ENCODE peak calls at places on chromosomes 1 and 21, in seven cellular contexts. L is heart right ventricle; B is CD4-positive, alpha-beta memory T cell; X is thoracic aorta; Q is A549; K is aorta; C is CD8-positive, alpha-beta T cell. U is an unnamed sample.

GRCh38 chr21:44571844-44572782 is 1.4 kb upstream of the KRTAP10-4 start:
- DNase-seq in L (no peak), B (no peak), X (no peak), Q (no peak), K (peak; percentile 65), C (no peak), U (no peak)

GRCh38 chr1:6523566-6523965 is 30.7 kb downstream of the NOL9 start:
- DNase-seq in L (no peak), B (no peak), X (no peak), Q (peak; percentile 48), K (peak; percentile 37), C (no peak), U (no peak)

GRCh38 chr21:46168238-46168637 is 12.9 kb upstream of the FTCD start:
- DNase-seq in L (no peak), B (no peak), X (no peak), Q (no peak), K (peak; percentile 71), C (no peak), U (no peak)

GRCh38 chr21:28587748-28588147 is 404.9 kb downstream of the LTN1 start:
- DNase-seq in L (no peak), B (no peak), X (no peak), Q (no peak), K (no peak), C (no peak), U (no peak)

GRCh38 chr1:167120899-167121298 is 27.0 kb downstream of the STYXL2 start:
- DNase-seq in L (no peak), B (peak; percentile 22), X (no peak), Q (no peak), K (no peak), C (peak; percentile 31), U (no peak)

GRCh38 chr1:10631811-10632481 is 157.2 kb downstream of the PEX14 start:
- DNase-seq in L (no peak), B (no peak), X (no peak), Q (no peak), K (peak; percentile 77), C (no peak), U (no peak)

GRCh38 chr1:1344672-1345361 is 4.4 kb downstream of the DVL1 start:
- DNase-seq in L (no peak), B (no peak), X (no peak), Q (peak; percentile 83), K (no peak), C (no peak), U (no peak)

GRCh38 chr21:38661296-38662223 is 144.2 kb upstream of the ETS2 start:
- DNase-seq in L (peak; percentile 14), B (no peak), X (no peak), Q (peak; percentile 4), K (peak; percentile 87), C (no peak), U (no peak)

GRCh38 chr1:39189592-39190041 is 14.9 kb upstream of the MACF1 start:
- DNase-seq in L (no peak), B (no peak), X (no peak), Q (no peak), K (no peak), C (no peak), U (no peak)

GRCh38 chr1:165907256-165907857 is 79.9 kb downstream of the UCK2 start:
- DNase-seq in L (no peak), B (no peak), X (no peak), Q (no peak), K (no peak), C (no peak), U (no peak)

GRCh38 chr1:248807067-248807737 is 18.5 kb downstream of the SH3BP5L start:
- DNase-seq in L (peak; percentile 44), B (peak; percentile 35), X (no peak), Q (peak; percentile 55), K (no peak), C (peak; percentile 48), U (no peak)

GRCh38 chr1:206891412-206891811 is 5.8 kb upstream of the IL24 start:
- DNase-seq in L (no peak), B (no peak), X (no peak), Q (no peak), K (no peak), C (no peak), U (no peak)

GRCh38 chr1:199784127-199784526 is 243.4 kb upstream of the NR5A2 start:
- DNase-seq in L (no peak), B (no peak), X (no peak), Q (peak; percentile 37), K (no peak), C (no peak), U (no peak)

GRCh38 chr1:31371560-31371959 is 1.3 kb downstream of the FABP3 start:
- DNase-seq in L (peak; percentile 38), B (no peak), X (no peak), Q (no peak), K (no peak), C (no peak), U (no peak)

GRCh38 chr1:160114085-160114484 is 1.5 kb upstream of the ATP1A2 start:
- DNase-seq in L (peak; percentile 59), B (no peak), X (no peak), Q (no peak), K (no peak), C (no peak), U (no peak)

GRCh38 chr21:36788116-36788515 is 89.2 kb downstream of the SIM2 start:
- DNase-seq in L (no peak), B (no peak), X (no peak), Q (peak; percentile 61), K (no peak), C (no peak), U (no peak)

GRCh38 chr1:85091647-85092295 is 43.5 kb upstream of the MCOLN3 start:
- DNase-seq in L (no peak), B (no peak), X (no peak), Q (no peak), K (no peak), C (no peak), U (no peak)

GRCh38 chr1:196400478-196401453 is 207.5 kb downstream of the KCNT2 start:
- DNase-seq in L (peak; percentile 58), B (no peak), X (no peak), Q (no peak), K (no peak), C (no peak), U (no peak)

GRCh38 chr1:7299994-7300393 is 471.1 kb upstream of the VAMP3 start:
- DNase-seq in L (no peak), B (no peak), X (no peak), Q (peak; percentile 49), K (no peak), C (no peak), U (no peak)

GRCh38 chr1:38105267-38105666 is 58.7 kb upstream of the POU3F1 start:
- DNase-seq in L (no peak), B (no peak), X (no peak), Q (no peak), K (no peak), C (no peak), U (no peak)

GRCh38 chr1:63877816-63878215 is 104.0 kb downstream of the ROR1 start:
- DNase-seq in L (no peak), B (no peak), X (no peak), Q (no peak), K (no peak), C (no peak), U (no peak)

GRCh38 chr21:27190601-27191000 is 223.7 kb upstream of the ADAMTS5 start:
- DNase-seq in L (no peak), B (no peak), X (no peak), Q (no peak), K (no peak), C (no peak), U (no peak)

GRCh38 chr1:156104065-156104810 is 10.3 kb upstream of the LMNA start:
- DNase-seq in L (peak; percentile 88), B (peak; percentile 82), X (no peak), Q (peak; percentile 85), K (peak; percentile 94), C (no peak), U (no peak)
- H3K4me1 ChIP-seq in L (peaks cover 71% of the 10 kb centered on the region), B (peaks cover 55% of the 10 kb centered on the region), X (peaks cover 65% of the 10 kb centered on the region), Q (peaks cover 92% of the 10 kb centered on the region), K (no peaks in the 10 kb centered on the region), C (peaks cover 28% of the 10 kb centered on the region), U (peaks cover 99% of the 10 kb centered on the region)

DNA sequence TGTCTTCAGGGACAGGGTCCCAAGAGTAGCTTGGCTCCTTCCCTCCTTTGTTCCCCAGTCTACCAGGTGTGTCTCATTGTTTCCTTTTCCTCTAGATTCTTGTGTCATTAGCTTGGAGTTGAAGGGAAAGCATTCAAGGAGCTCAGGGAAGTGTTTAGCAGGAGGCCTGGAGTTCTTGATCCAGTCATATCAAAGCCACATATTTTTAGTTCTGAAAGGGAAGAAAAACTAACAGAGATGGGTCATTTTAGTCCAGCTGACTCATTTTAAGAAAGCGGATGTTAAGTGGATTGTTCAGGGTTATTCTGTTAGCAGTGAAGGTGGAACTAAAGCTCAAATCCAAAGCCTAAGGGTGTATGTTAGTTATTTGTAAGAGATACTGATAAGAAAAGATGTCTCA is 720 bp downstream of the C1orf54 start:
- DNase-seq in L (no peak), B (no peak), X (no peak), Q (no peak), K (no peak), C (no peak), U (no peak)
- H3K27ac ChIP-seq in L (peak overlapping the region; percentile 80), B (no peak overlapping the region), X (peak overlapping the region; percentile 70), Q (no peak overlapping the region), K (peak overlapping the region; percentile 67), C (no peak overlapping the region), U (peak overlapping the region; percentile 37)

GRCh38 chr1:197810812-197811211 is 35.5 kb upstream of the DENND1B start:
- DNase-seq in L (no peak), B (no peak), X (no peak), Q (no peak), K (no peak), C (no peak), U (no peak)

GRCh38 chr1:197807216-197807615 is 31.9 kb upstream of the DENND1B start:
- DNase-seq in L (no peak), B (no peak), X (no peak), Q (no peak), K (no peak), C (no peak), U (no peak)

GRCh38 chr1:197808843-197809242 is 33.6 kb upstream of the DENND1B start:
- DNase-seq in L (no peak), B (no peak), X (no peak), Q (no peak), K (no peak), C (no peak), U (no peak)

GRCh38 chr1:197806718-197807117 is 31.4 kb upstream of the DENND1B start:
- DNase-seq in L (no peak), B (no peak), X (no peak), Q (no peak), K (no peak), C (no peak), U (no peak)

GRCh38 chr1:197807739-197808453 is 32.6 kb upstream of the DENND1B start:
- DNase-seq in L (no peak), B (no peak), X (no peak), Q (no peak), K (no peak), C (no peak), U (no peak)
- H3K4me3 ChIP-seq in L (no peak overlapping the region), B (no peak overlapping the region), X (no peak overlapping the region), Q (no peak overlapping the region), K (no peak overlapping the region), C (no peak overlapping the region), U (no peak overlapping the region)

DNA sequence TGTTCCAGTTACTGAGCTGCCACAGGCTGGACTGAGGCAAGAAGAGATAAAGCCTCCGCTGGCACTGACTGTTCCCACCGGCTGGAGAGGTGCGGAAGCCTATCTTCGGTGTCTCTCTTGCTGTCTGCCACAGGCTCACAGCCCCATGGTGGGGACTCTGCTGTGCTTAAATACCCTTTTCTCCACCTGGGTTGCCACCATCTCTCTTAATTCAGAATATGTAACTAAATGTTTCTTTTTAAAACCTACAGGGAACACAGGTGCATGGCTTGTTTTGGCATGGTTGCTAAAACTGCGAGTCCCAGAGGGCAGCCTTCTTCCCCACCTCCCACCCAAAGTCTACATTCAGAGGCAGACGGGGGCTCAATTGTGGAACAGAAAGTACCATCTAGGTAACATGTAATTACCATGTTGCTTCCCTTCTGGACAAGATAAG is 8.1 kb upstream of the LBR start:
- DNase-seq in L (no peak), B (no peak), X (no peak), Q (no peak), K (no peak), C (no peak), U (no peak)
- H3K4me1 ChIP-seq in L (no peaks in the 10 kb centered on the region), B (no peaks in the 10 kb centered on the region), X (no peaks in the 10 kb centered on the region), Q (peaks cover 9% of the 10 kb centered on the region), K (no peaks in the 10 kb centered on the region), C (peaks cover under 1% of the 10 kb centered on the region), U (no peaks in the 10 kb centered on the region)